ENCODE peak calls at places on chromosomes 16 and 17, in four cellular contexts. O is K562, X is WTC11, K is HepG2. T is an unnamed sample.

GRCh38 chr17:57735230-57735629 is 9.9 kb downstream of the CCDC182 start:
- DNase-seq in K (no peak), X (no peak), O (no peak), T (no peak)

GRCh38 chr16:47060596-47060995 is 83.1 kb downstream of the NETO2 start:
- DNase-seq in K (no peak), O (no peak), X (no peak), T (no peak)

GRCh38 chr17:77666881-77667395 is 291.6 kb upstream of the TNRC6C start:
- DNase-seq in K (no peak), X (no peak), O (no peak), T (no peak)

GRCh38 chr17:28997811-28998210 is 8.0 kb downstream of the SEZ6 start:
- DNase-seq in K (no peak), O (no peak), X (no peak), T (no peak)

GRCh38 chr17:5619088-5619740 is 34.9 kb upstream of the NLRP1 start:
- DNase-seq in O (peak), X (no peak), K (no peak), T (peak)

GRCh38 chr16:79269211-79269863 is 331.2 kb downstream of the MAF start:
- DNase-seq in X (no peak), O (no peak), K (no peak), T (peak)

GRCh38 chr16:88684569-88685155 is 1.6 kb downstream of the SNAI3 start:
- DNase-seq in X (no peak), K (no peak), O (no peak), T (no peak)

GRCh38 chr16:21163576-21163975 is 5.1 kb downstream of the LDAF1 start:
- DNase-seq in K (no peak), X (no peak), O (no peak), T (no peak)

GRCh38 chr17:78526231-78527025 is 50.8 kb downstream of the DNAH17 start:
- DNase-seq in X (no peak), O (no peak), K (no peak), T (no peak)

GRCh38 chr16:74169687-74170522 is 126.7 kb upstream of the PSMD7 start:
- DNase-seq in O (no peak), X (no peak), K (no peak), T (no peak)

GRCh38 chr17:9120471-9120870 is 99.2 kb downstream of the NTN1 start:
- DNase-seq in K (peak), X (peak), O (peak), T (no peak)

GRCh38 chr17:77737442-77738265 is 220.8 kb upstream of the TNRC6C start:
- DNase-seq in O (no peak), K (no peak), X (peak), T (no peak)

GRCh38 chr17:79991924-79992656 is 43.6 kb downstream of the TBC1D16 start:
- DNase-seq in X (no peak), K (peak), O (no peak), T (no peak)

GRCh38 chr16:1098266-1098991 is 2.4 kb upstream of the C1QTNF8 start:
- DNase-seq in X (no peak), K (no peak), O (no peak), T (no peak)

GRCh38 chr16:81875461-81875860 is 96.4 kb downstream of the PLCG2 start:
- DNase-seq in O (no peak), X (no peak), K (no peak), T (no peak)

GRCh38 chr16:80105160-80105559 is 435.6 kb upstream of the DYNLRB2 start:
- DNase-seq in X (no peak), O (no peak), K (no peak), T (no peak)

GRCh38 chr17:58301504-58302150 is 20.9 kb upstream of the MPO start:
- DNase-seq in X (no peak), K (no peak), O (no peak), T (no peak)

GRCh38 chr17:82440991-82441627 is 9.4 kb downstream of the CYBC1 start:
- DNase-seq in K (no peak), O (no peak), X (peak), T (no peak)

GRCh38 chr16:46650224-46650623 is 29.0 kb upstream of the SHCBP1 start:
- DNase-seq in X (no peak), O (no peak), K (no peak), T (no peak)

GRCh38 chr16:69397821-69398521 is 12.2 kb upstream of the TERF2 start:
- DNase-seq in K (peak), O (no peak), X (peak), T (peak)

GRCh38 chr17:37801131-37801530 is 56.3 kb upstream of the HNF1B start:
- DNase-seq in K (no peak), O (no peak), X (no peak), T (no peak)

GRCh38 chr16:87581867-87582220 is 20.5 kb upstream of the JPH3 start:
- DNase-seq in K (peak), X (no peak), O (peak), T (no peak)

GRCh38 chr17:31745964-31746650 is 112.9 kb downstream of the COPRS start:
- DNase-seq in K (no peak), O (no peak), X (no peak), T (no peak)

GRCh38 chr16:88379694-88380040 is 3.1 kb upstream of the ZNF469 start:
- DNase-seq in K (no peak), X (no peak), O (no peak), T (no peak)

GRCh38 chr17:286571-286970 is 66.0 kb downstream of the RPH3AL start:
- DNase-seq in O (no peak), X (no peak), K (no peak), T (no peak)

GRCh38 chr17:51189628-51190027 is 23.4 kb downstream of the NME2 start:
- DNase-seq in O (no peak), K (no peak), X (no peak), T (no peak)

GRCh38 chr17:76191891-76192290 is 48.4 kb downstream of the RNF157 start:
- DNase-seq in O (no peak), X (no peak), K (no peak), T (peak)

GRCh38 chr17:57142925-57143324 is 57.9 kb downstream of the AKAP1 start:
- DNase-seq in X (no peak), K (no peak), O (no peak), T (no peak)

GRCh38 chr17:41786227-41787020 is at the start of gene JUP:
- DNase-seq in O (peak), K (peak), X (peak), T (peak)

GRCh38 chr17:41782142-41782541 is 4.4 kb downstream of the JUP start:
- DNase-seq in K (no peak), X (no peak), O (no peak), T (no peak)

GRCh38 chr17:41785876-41786226 is 660 bp downstream of the JUP start:
- DNase-seq in K (no peak), O (peak), X (peak), T (no peak)

GRCh38 chr17:41785091-41785875 is 1.2 kb downstream of the JUP start:
- DNase-seq in X (peak), O (peak), K (no peak), T (no peak)

DNA sequence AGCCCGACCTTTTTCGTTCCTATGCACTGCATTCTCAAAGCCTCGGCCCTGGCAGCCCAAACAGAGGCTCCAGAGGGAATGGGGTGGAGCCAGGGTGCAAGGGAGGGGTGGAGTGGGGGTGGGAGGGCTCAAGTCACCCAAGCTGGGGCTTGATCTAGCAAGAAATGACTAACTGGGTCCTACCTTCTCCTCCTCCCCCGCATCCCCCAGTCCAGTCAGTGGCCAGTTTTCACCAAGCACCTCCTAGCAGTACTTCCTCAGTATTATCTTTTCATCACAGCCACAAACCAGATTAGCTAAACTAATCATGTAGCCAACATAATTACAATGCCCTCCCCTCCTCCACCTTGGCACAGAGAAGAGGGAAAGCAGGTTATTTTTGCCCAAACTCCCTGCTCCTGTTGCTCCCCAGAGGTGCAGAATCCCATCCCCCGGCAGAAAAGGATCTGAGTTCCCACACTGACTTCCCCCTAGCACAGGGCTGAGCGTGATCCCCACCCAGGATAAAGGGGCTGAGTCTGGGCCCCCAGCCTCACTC is 2.2 kb downstream of the JUP start:
- DNase-seq in O (peak), K (no peak), X (peak), T (no peak)
- TF ChIP-seq NR2C2 in O (no peak), K (no peak), X (no peak), T (no peak)

DNA sequence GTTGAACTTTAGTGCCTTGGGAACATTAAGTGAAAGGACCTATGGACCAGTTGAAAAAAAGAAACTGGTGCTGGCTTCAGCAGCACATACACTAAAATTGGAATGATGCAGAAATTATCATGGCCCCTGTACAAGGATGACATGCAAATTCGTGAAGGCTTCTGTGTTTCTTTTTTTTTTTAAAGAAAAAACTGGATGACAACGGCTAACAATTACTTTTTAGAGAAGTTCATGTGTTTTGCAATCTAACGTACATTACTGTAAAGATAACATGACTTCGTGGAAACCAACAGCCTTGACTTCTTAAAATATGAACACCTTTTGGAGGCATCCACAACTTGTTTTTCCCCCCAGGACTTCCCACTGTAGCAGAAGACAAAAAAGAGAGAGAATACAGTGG is 18.3 kb upstream of the CPD start:
- DNase-seq in K (no peak), O (no peak), X (no peak), T (no peak)
- TF ChIP-seq NR2C2 in K (no peak), O (no peak), X (no peak), T (no peak)

GRCh38 chr17:17198281-17198680 is 7.9 kb downstream of the PLD6 start:
- DNase-seq in K (no peak), X (no peak), O (no peak), T (no peak)
- TF ChIP-seq NR2C2 in K (no peak), X (no peak), O (no peak), T (no peak)

DNA sequence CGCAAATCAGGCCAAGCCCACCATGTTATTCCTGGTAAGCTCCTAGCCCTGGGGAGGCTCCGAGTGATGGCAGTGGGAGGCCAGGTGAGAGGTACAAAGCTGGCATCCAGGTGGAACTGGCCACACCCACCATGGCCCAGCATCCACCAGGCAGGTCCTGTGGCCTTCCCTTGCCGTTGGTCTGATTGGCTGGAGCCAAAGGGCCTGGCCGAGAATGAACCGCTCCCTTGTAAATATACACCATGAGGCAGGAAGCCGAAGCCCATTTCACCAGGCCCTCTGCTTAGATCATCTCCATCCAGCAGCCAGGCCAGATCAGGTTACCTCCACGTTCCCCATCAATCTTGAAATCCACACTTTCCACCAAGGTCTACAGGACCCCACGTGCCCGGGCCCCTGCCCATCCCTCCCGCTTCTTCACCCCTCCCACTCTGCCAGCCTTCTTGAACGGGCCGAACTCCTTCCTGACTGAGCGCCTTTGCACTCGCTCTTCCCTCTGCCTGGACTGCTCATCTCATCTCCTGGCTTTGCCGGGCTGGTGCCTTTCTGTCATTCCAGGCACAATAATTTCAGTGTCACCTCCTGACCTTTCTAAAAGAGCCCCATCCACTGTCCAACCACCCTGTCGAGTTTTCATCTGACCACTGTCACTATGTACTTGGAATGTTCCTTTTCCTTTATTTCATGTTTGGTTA is 5.8 kb downstream of the SOCS1 start:
- DNase-seq in K (no peak), O (no peak), X (peak), T (no peak)
- TF ChIP-seq NR2C2 in K (no peak), O (no peak), X (no peak), T (no peak)

GRCh38 chr16:16008666-16009065 is 59.2 kb downstream of the ABCC1 start:
- DNase-seq in K (no peak), X (no peak), O (no peak), T (no peak)

GRCh38 chr16:16009396-16009795 is 60.0 kb downstream of the ABCC1 start:
- DNase-seq in O (no peak), K (no peak), X (no peak), T (no peak)

GRCh38 chr16:16005725-16006124 is 56.3 kb downstream of the ABCC1 start:
- DNase-seq in O (no peak), K (no peak), X (no peak), T (no peak)

GRCh38 chr16:16006650-16007049 is 57.2 kb downstream of the ABCC1 start:
- DNase-seq in O (no peak), K (no peak), X (no peak), T (no peak)

DNA sequence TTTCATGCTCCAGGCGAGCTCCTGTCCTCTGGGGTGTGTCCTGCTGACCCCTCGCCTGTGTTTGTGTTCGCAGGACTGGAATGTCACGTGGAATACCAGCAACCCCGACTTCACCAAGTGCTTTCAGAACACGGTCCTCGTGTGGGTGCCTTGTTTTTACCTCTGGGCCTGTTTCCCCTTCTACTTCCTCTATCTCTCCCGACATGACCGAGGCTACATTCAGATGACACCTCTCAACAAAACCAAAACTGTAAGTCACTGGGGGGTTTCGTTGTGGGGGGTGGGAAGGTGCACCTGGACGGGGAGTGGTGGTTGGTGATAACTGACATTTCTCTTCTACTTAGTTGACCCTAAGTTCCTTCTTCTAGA is 58.3 kb downstream of the ABCC1 start:
- DNase-seq in O (no peak), X (no peak), K (no peak), T (peak)
- TF ChIP-seq NR2C2 in O (no peak), X (no peak), K (no peak), T (no peak)

GRCh38 chr17:19237389-19238166 is 412 bp downstream of the EPN2 start:
- DNase-seq in K (no peak), X (peak), O (peak), T (no peak)
- TF ChIP-seq NR2C2 in K (no peak), X (no peak), O (no peak), T (no peak)

GRCh38 chr17:48912476-48912875 is 4.3 kb downstream of the UBE2Z start:
- DNase-seq in O (no peak), X (no peak), K (no peak), T (no peak)

GRCh38 chr17:48909796-48910195 is 1.6 kb downstream of the UBE2Z start:
- DNase-seq in X (no peak), K (no peak), O (no peak), T (peak)

GRCh38 chr17:48910370-48910769 is 2.2 kb downstream of the UBE2Z start:
- DNase-seq in O (no peak), X (no peak), K (peak), T (no peak)

DNA sequence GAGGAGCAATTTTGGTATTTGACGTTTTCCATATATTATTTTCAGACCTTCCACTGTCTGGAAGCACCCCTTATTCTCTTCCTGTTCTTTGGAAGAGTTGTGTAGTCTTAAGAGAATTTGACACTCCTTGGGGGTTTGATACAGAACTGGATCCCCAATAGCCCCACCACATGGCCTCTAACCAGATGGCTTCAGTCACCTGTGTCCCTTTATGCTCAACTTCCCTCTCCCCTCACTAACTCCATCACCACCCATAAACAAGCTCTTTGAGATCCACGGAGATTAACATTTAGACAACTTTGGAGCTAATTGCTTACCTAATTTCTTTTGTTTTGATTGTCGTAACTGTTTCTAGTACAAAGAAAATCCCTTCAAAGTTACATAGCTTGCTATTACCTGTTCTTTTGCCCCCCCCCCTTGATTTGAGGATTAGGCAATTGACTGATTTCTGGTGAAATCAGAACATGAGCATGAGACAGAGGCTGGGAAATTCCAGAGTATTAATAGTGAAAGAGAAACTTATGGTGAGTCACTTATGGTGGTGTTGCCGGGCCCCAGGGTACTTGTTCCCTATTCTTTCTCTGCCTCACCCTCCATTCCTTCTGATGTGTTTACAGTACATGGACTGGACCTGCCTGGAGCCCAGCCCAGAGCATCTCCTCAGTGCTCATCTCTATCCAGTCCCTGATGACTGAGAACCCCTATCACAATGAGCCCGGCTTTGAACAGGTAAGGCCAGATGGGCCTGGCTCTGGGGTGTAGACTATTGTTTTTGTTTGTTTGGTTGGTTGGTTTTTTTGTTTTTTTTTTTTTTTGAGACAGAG is 7.5 kb downstream of the UBE2Z start:
- DNase-seq in K (no peak), O (no peak), X (no peak), T (peak)
- TF ChIP-seq NR2C2 in K (no peak), O (no peak), X (no peak), T (no peak)

DNA sequence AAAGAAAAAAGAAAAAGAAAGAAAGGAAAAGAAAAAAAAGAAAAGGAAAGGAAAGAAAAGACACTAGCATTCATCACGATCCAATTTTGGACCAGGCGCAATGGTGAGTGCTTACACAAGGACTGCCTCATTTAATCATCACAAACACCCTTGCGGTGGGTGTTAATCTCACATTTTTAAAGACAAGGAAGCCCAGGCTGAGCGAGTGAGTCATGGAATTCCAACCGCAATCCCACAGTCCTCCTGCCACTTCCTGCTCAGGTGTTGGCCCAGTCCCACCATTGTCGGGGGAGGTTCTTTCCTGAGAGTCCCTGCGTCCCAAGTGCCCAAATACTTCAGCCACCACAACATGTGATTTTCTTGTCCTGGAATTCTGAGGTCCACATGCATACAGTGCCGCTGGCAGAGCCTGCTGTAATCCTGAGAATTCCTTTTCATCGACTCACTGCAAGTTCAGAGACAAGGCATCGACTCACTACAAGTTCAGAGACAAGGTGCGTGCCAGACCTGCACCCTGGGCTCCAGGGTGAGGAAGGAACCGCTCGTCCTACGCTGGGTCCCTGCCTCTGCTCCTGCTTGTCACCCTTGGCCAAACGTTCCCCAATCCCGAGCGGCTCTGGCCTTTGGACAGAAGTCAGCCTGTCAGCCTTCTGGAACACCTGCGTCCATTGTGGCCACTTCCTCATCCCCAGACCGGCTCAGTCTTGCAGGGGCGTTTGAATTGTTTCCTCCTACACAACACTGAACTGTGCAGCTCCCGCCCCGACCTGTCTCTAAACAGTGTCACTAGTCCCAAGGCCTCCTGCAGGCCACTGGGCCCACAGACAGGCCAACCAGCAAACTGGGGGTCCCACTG is 5.8 kb downstream of the ZG16B start:
- DNase-seq in O (no peak), X (no peak), K (peak), T (no peak)
- TF ChIP-seq NR2C2 in O (no peak), X (no peak), K (no peak), T (no peak)

DNA sequence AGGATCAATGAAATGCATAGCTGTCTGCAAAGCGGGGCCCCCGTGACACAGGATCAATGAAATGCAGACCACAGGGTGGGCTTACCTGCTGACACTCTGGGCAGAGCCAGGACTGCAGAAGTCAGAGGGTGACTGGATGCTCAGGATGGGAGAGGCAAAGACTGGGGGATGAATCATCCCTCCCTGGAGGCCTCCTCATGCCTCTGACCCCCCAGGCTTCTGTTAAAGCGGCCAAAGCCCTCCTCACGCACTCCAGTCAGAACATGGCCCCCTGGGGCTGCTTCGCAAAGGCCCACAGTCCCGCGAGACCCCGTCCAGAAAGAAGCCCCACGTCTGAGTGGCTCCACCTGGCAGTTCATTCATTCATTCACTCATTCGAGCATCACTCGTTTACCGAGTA is 38.4 kb upstream of the FOXF1 start:
- DNase-seq in O (no peak), K (no peak), X (no peak), T (no peak)
- TF ChIP-seq NR2C2 in O (no peak), K (no peak), X (no peak), T (no peak)